ENCODE peak calls at places on chromosomes 13 and 19, in seven cellular contexts. X, T, B, W, O, G and M are unnamed samples.

GRCh38 chr19:19074172-19074905 is 10.5 kb downstream of the SLC25A42 start:
- DNase-seq in G (peak), O (no peak), X (no peak), B (no peak), T (no peak), W (no peak), M (no peak)

GRCh38 chr13:110524484-110525254 is 36.9 kb downstream of the RAB20 start:
- DNase-seq in G (peak), O (no peak), X (no peak), W (no peak), B (no peak), T (no peak), M (peak)

GRCh38 chr19:51727349-51727880 is 3.6 kb upstream of the HAS1 start:
- DNase-seq in T (no peak), W (no peak), O (no peak), G (no peak), B (no peak), X (no peak), M (no peak)

GRCh38 chr13:104592127-104592526 is 1525.9 kb upstream of the SLC10A2 start:
- DNase-seq in B (no peak), O (no peak), X (no peak), G (no peak), T (peak), W (no peak), M (no peak)

GRCh38 chr19:11496391-11497163 is 9.1 kb downstream of the ZNF653 start:
- DNase-seq in T (peak), B (peak), W (peak), G (peak), X (no peak), O (peak), M (peak)

GRCh38 chr13:104143760-104144406 is 1077.7 kb upstream of the SLC10A2 start:
- DNase-seq in X (no peak), T (no peak), G (no peak), B (no peak), W (no peak), O (peak), M (no peak)

GRCh38 chr19:4633140-4633967 is 6.0 kb upstream of the TNFAIP8L1 start:
- DNase-seq in B (peak), T (peak), O (peak), X (peak), G (peak), W (peak), M (peak)

GRCh38 chr19:10899171-10899653 is 27.9 kb downstream of the CARM1 start:
- DNase-seq in B (no peak), G (peak), O (no peak), X (no peak), T (no peak), W (no peak), M (peak)

GRCh38 chr13:89627991-89628390 is 1719.5 kb upstream of the MIR17HG start:
- DNase-seq in B (no peak), O (no peak), W (no peak), G (no peak), T (no peak), X (no peak), M (no peak)

GRCh38 chr13:31909889-31910551 is 121.6 kb upstream of the FRY start:
- DNase-seq in O (no peak), G (peak), B (peak), X (peak), W (peak), T (peak), M (peak)

GRCh38 chr19:38596057-38596981 is 21.4 kb downstream of the MAP4K1 start:
- DNase-seq in G (peak), T (peak), O (peak), X (no peak), W (peak), B (peak), M (peak)

GRCh38 chr13:91311491-91311890 is 36.0 kb upstream of the MIR17HG start:
- DNase-seq in G (no peak), W (no peak), X (no peak), O (no peak), T (no peak), B (no peak), M (no peak)

GRCh38 chr13:99320693-99321481 is 13.7 kb upstream of the GPR183 start:
- DNase-seq in B (no peak), X (no peak), O (no peak), W (no peak), T (peak), G (no peak), M (no peak)

GRCh38 chr19:35718345-35719041 is 690 bp downstream of the KMT2B start:
- DNase-seq in O (peak), X (no peak), B (no peak), W (no peak), G (peak), T (no peak), M (peak)

GRCh38 chr19:36330226-36330625 is 48.8 kb downstream of the ZFP14 start:
- DNase-seq in W (no peak), T (no peak), G (no peak), B (no peak), X (no peak), O (no peak), M (no peak)

GRCh38 chr13:20136781-20137703 is 23.8 kb downstream of the GJA3 start:
- DNase-seq in T (no peak), G (peak), B (peak), X (no peak), O (peak), W (no peak), M (no peak)

GRCh38 chr13:38265135-38265497 is 84.5 kb upstream of the UFM1 start:
- DNase-seq in G (no peak), B (no peak), O (no peak), W (no peak), X (no peak), T (no peak), M (no peak)

GRCh38 chr13:51559916-51560315 is 24.3 kb upstream of the WDFY2 start:
- DNase-seq in X (no peak), T (no peak), B (no peak), W (no peak), O (no peak), G (no peak), M (no peak)

GRCh38 chr19:48817585-48818124 is 6.8 kb upstream of the BCAT2 start:
- DNase-seq in T (no peak), X (no peak), W (no peak), G (no peak), O (no peak), B (no peak), M (peak)

GRCh38 chr19:13173129-13173737 is 23.0 kb downstream of the IER2 start:
- DNase-seq in W (no peak), G (no peak), T (no peak), O (no peak), B (no peak), X (no peak), M (no peak)

GRCh38 chr13:106349080-106349841 is 186.2 kb downstream of the EFNB2 start:
- DNase-seq in O (peak), T (peak), X (no peak), B (no peak), G (peak), W (no peak), M (no peak)

GRCh38 chr19:15971217-15971616 is 22.4 kb downstream of the OR10H4 start:
- DNase-seq in X (no peak), O (no peak), B (no peak), W (no peak), G (no peak), T (peak), M (no peak)

GRCh38 chr19:2846180-2846935 is 5.1 kb downstream of the ZNF555 start:
- DNase-seq in B (no peak), T (no peak), O (no peak), X (no peak), W (no peak), G (no peak), M (no peak)

GRCh38 chr19:17488593-17489391 is 18.5 kb downstream of the SLC27A1 start:
- DNase-seq in W (peak), T (peak), B (peak), G (peak), X (no peak), O (peak), M (no peak)

GRCh38 chr13:48643159-48643558 is 10.6 kb upstream of the CYSLTR2 start:
- DNase-seq in T (no peak), X (no peak), B (no peak), G (no peak), W (no peak), O (no peak), M (no peak)

GRCh38 chr13:80040219-80040976 is 300.5 kb downstream of the SPRY2 start:
- DNase-seq in T (peak), X (no peak), O (no peak), G (no peak), B (no peak), W (no peak), M (peak)

GRCh38 chr13:31020996-31021395 is 88.5 kb downstream of the TEX26 start:
- DNase-seq in X (no peak), O (no peak), T (no peak), W (no peak), B (no peak), G (no peak), M (no peak)

GRCh38 chr13:20401958-20402856 is 123.5 kb downstream of the CRYL1 start:
- DNase-seq in B (no peak), G (no peak), X (no peak), T (no peak), W (no peak), O (no peak), M (no peak)

GRCh38 chr13:51339952-51340732 is 651 bp downstream of the SERPINE3 start:
- DNase-seq in G (no peak), O (no peak), T (no peak), W (no peak), X (no peak), B (no peak), M (no peak)

GRCh38 chr13:83248751-83249150 is 633.5 kb downstream of the SLITRK1 start:
- DNase-seq in W (no peak), B (no peak), O (no peak), X (no peak), T (no peak), G (no peak), M (no peak)
- TF ChIP-seq JUND in W (no peak), B (no peak), O (no peak), X (no peak), T (no peak), G (no peak), M (no peak)

DNA sequence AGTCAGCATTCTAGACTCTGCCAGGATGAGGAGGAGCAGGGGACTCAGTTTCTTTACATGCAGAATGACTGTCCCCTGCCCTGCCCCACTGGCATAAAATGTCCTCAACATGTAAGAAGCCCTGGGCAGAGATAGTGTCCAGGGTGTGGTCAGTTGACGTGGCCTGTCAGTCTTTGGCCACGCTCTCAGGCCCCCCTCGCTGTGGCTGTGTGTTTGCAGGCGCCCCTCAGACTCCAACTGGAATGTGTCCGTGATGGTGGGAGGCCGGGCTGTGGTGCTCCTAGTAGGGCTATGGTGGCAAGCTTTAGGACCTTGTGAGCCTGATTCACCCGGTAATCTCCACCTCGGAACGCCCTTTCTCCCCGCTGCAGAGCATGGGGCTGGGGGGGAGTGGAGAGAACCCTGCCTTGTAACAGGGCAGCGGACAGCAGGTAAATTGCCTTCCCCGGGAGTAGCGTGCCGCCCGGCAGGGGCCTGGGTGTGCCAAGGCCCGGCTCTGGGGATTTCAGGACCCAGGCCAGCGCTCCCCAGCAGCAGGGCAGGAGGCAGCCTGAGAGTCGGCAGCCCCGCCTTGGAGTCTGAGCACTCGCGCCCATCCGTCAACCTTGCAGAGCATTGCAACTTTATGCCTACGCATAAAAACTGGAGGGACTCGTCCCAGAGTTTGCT is 62.3 kb downstream of the CHST8 start:
- DNase-seq in W (no peak), T (no peak), O (peak), B (peak), G (no peak), X (no peak), M (peak)
- TF ChIP-seq JUND in W (no peak), T (no peak), O (no peak), B (no peak), G (no peak), X (no peak), M (no peak)

GRCh38 chr19:44600466-44600865 is 12.9 kb upstream of the IGSF23 start:
- DNase-seq in W (no peak), X (no peak), O (no peak), B (no peak), T (no peak), G (no peak), M (no peak)

GRCh38 chr19:44596428-44597130 is 16.8 kb upstream of the IGSF23 start:
- DNase-seq in B (peak), G (no peak), W (peak), T (no peak), O (no peak), X (no peak), M (no peak)

GRCh38 chr19:44598355-44598754 is 15.0 kb upstream of the IGSF23 start:
- DNase-seq in G (no peak), W (no peak), X (no peak), T (no peak), B (no peak), O (no peak), M (no peak)

GRCh38 chr19:44597131-44597491 is 16.3 kb upstream of the IGSF23 start:
- DNase-seq in W (no peak), G (no peak), O (no peak), X (no peak), B (no peak), T (no peak), M (no peak)

GRCh38 chr19:44598880-44599279 is 14.5 kb upstream of the IGSF23 start:
- DNase-seq in B (no peak), O (no peak), X (no peak), W (no peak), T (no peak), G (no peak), M (no peak)
- TF ChIP-seq JUND in B (no peak), O (no peak), X (no peak), W (no peak), T (no peak), G (no peak), M (no peak)

DNA sequence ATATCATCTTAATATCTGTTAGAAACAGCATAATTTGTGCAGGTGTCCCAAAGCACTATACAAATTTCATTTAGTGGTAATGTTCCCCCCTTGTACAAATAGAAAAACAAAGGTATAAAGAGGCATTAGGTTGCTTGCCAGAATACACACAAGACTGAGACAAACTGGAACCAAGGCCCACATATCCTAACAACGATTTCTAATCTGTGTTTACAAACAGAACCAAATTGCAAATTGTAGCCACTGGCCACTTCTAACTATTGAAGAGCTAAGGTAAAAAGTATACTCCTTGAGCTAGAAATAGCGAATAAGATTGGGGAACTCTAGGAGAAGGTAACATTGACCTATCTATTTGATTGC is 526.1 kb downstream of the KLF12 start:
- DNase-seq in W (no peak), B (no peak), T (no peak), O (no peak), G (no peak), X (no peak), M (peak)
- TF ChIP-seq JUND in W (no peak), B (no peak), T (no peak), O (no peak), G (no peak), X (no peak), M (no peak)

DNA sequence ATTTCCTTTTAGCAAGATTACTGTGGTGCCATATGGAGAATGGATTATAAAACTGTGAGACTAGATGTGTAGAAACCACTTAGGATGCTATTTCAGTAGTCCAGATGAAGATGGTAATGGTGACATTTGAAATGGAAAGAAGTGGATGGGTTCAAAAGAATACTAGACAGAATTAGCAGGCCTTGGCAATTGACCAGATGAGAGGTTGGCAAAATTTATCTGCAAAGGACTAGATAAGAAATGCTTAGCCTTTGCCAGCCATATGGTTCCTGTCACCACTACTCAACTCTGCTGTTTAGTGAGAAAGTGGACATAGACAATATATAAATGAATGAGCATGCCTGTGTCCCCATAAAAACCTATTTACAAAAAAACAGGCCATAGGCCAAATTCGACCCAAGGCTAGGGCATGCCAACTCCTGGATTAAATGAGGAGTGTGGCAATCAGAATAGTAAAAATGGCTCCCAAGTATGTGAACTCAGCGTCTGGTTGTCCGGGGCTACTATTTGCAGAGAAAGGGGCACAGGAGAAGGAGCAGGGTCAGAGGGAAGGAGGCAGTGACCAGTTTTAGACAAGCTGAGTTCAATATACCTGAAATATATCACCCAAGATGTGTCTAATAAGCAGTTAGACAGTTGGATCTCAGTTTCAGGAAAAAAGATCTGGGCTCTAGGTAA is 98.4 kb downstream of the ENOX1 start:
- DNase-seq in B (no peak), O (no peak), W (no peak), T (no peak), X (no peak), G (no peak), M (no peak)
- TF ChIP-seq JUND in B (no peak), O (no peak), W (no peak), T (no peak), X (no peak), G (no peak), M (no peak)

DNA sequence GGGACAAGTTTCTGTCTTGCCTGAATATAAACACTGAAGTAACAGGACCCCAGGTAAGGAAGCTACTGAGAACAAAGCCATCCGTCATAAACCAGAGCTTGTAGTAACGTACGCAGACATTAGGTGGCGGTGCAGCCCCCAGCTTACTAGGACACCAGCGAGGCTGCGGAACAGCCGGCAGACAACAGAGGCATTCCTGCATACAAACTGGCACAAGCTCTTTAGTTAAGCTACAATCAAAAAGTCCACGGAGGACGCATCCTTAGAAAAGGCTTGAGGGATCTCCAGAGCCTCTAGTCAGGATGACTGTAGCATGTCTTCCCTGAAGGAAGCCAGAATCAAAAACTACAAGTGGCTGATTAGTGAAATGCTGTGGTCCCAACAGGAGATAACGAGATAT is 26.2 kb downstream of the ZNF160 start:
- DNase-seq in O (peak), X (no peak), B (peak), T (no peak), G (peak), W (peak), M (peak)
- TF ChIP-seq JUND in O (peak), X (no peak), B (no peak), T (no peak), G (no peak), W (no peak), M (no peak)